ENCODE peak calls at places on chromosome 14, in six cellular contexts. E is GM23248, Q is endodermal cell, S is NT2/D1, K is fibroblast of lung, J is HCT116. C is an unnamed sample. For H3K9me3, the result is how much of the 10 kb centered on the place peaks cover.

GRCh38 chr14:75479770-75480600 is 42.3 kb upstream of the BATF start:
- DNase-seq in S (peak), E (no peak), Q (peak), K (no peak), J (no peak), C (no peak)

GRCh38 chr14:33848706-33849454 is 102.0 kb downstream of the EGLN3 start:
- DNase-seq in K (peak), Q (peak), J (peak), E (peak), S (peak), C (no peak)

GRCh38 chr14:38749936-38750335 is 353.1 kb downstream of the SEC23A start:
- DNase-seq in Q (no peak), J (no peak), K (no peak), E (no peak), S (no peak), C (no peak)

GRCh38 chr14:39491134-39491541 is 58.9 kb upstream of the FBXO33 start:
- DNase-seq in Q (no peak), J (peak), S (no peak), E (peak), K (peak), C (peak)

GRCh38 chr14:92121670-92122350 is at the start of the genes CPSF2 and NDUFB1:
- DNase-seq in K (peak), Q (peak), E (peak), J (peak), S (peak), C (peak)

GRCh38 chr14:22427771-22428228 is 161.2 kb downstream of the DAD1 start:
- DNase-seq in E (peak), J (no peak), K (peak), Q (peak), S (no peak), C (peak)

GRCh38 chr14:50011242-50011641 is 105.1 kb downstream of the VCPKMT start:
- DNase-seq in S (no peak), J (no peak), E (no peak), K (no peak), Q (no peak), C (no peak)

GRCh38 chr14:75282166-75282547 is 3.5 kb downstream of the FOS start:
- DNase-seq in J (no peak), E (peak), S (no peak), Q (no peak), K (peak), C (peak)

GRCh38 chr14:29648045-29648444 is 279.6 kb downstream of the PRKD1 start:
- DNase-seq in E (peak), Q (no peak), J (no peak), S (no peak), K (peak), C (peak)

GRCh38 chr14:35814371-35815005 is 5.4 kb upstream of the RALGAPA1 start:
- DNase-seq in S (no peak), J (peak), K (peak), Q (peak), E (peak), C (peak)

GRCh38 chr14:55720796-55721195 is 140.8 kb downstream of the KTN1 start:
- DNase-seq in Q (no peak), S (no peak), E (no peak), K (peak), J (no peak), C (no peak)

GRCh38 chr14:92503756-92504491 is 9.7 kb upstream of the RIN3 start:
- DNase-seq in J (peak), Q (no peak), K (peak), E (peak), S (no peak), C (peak)

GRCh38 chr14:57982802-57983201 is 116.9 kb upstream of the SLC35F4 start:
- DNase-seq in S (no peak), E (no peak), J (no peak), Q (no peak), K (peak), C (no peak)

GRCh38 chr14:22047105-22047504 is 373.5 kb upstream of the OR4E1 start:
- DNase-seq in E (no peak), Q (no peak), S (peak), K (no peak), J (no peak), C (no peak)

GRCh38 chr14:99597911-99598600 is 6.0 kb downstream of the CCDC85C start:
- DNase-seq in S (no peak), K (no peak), J (no peak), Q (no peak), E (no peak), C (no peak)

GRCh38 chr14:71319646-71320045 is 412.4 kb downstream of the PCNX1 start:
- DNase-seq in E (peak), Q (no peak), J (no peak), K (no peak), S (no peak), C (no peak)

GRCh38 chr14:60893916-60894315 is 87.0 kb downstream of the TRMT5 start:
- DNase-seq in Q (no peak), E (no peak), J (no peak), K (no peak), S (no peak), C (no peak)

GRCh38 chr14:54312166-54312801 is 84.5 kb upstream of the CDKN3 start:
- DNase-seq in S (peak), Q (no peak), K (peak), J (peak), E (peak), C (peak)

GRCh38 chr14:30569216-30569902 is 10.4 kb downstream of the G2E3 start:
- DNase-seq in E (no peak), J (no peak), K (peak), Q (no peak), S (no peak), C (no peak)

GRCh38 chr14:90460136-90460535 is 63.3 kb downstream of the CALM1 start:
- DNase-seq in K (peak), E (no peak), S (no peak), J (no peak), Q (no peak), C (no peak)

GRCh38 chr14:96204151-96205058 is at the start of gene BDKRB2:
- DNase-seq in J (peak), Q (peak), K (peak), S (peak), E (peak), C (peak)

GRCh38 chr14:92719890-92720323 is 28.5 kb downstream of the LGMN start:
- DNase-seq in E (peak), K (no peak), S (no peak), Q (no peak), J (no peak), C (peak)

GRCh38 chr14:53035336-53035735 is 84.5 kb upstream of the FERMT2 start:
- DNase-seq in K (peak), J (no peak), Q (no peak), S (no peak), E (no peak), C (no peak)

GRCh38 chr14:67524152-67524963 is 8.7 kb upstream of the PLEKHH1 start:
- DNase-seq in Q (no peak), K (peak), S (no peak), J (no peak), E (no peak), C (no peak)

GRCh38 chr14:104281768-104282301 is 143.4 kb downstream of the KIF26A start:
- DNase-seq in E (no peak), J (no peak), K (no peak), S (no peak), Q (no peak), C (no peak)

GRCh38 chr14:104283197-104284106 is 145.1 kb downstream of the KIF26A start:
- DNase-seq in J (no peak), E (no peak), Q (peak), K (no peak), S (no peak), C (no peak)

GRCh38 chr14:104284107-104284592 is 145.8 kb downstream of the KIF26A start:
- DNase-seq in J (no peak), S (no peak), Q (peak), K (no peak), E (no peak), C (no peak)

GRCh38 chr14:104280902-104281767 is 142.7 kb downstream of the KIF26A start:
- DNase-seq in Q (peak), J (no peak), S (no peak), E (no peak), K (no peak), C (no peak)

GRCh38 chr14:104282332-104283196 is 144.2 kb downstream of the KIF26A start:
- DNase-seq in Q (peak), S (no peak), E (no peak), J (no peak), K (no peak), C (no peak)
- H3K9ac ChIP-seq in Q (no peak), S (no peak), E (no peak), J (no peak), K (no peak), C (no peak)

DNA sequence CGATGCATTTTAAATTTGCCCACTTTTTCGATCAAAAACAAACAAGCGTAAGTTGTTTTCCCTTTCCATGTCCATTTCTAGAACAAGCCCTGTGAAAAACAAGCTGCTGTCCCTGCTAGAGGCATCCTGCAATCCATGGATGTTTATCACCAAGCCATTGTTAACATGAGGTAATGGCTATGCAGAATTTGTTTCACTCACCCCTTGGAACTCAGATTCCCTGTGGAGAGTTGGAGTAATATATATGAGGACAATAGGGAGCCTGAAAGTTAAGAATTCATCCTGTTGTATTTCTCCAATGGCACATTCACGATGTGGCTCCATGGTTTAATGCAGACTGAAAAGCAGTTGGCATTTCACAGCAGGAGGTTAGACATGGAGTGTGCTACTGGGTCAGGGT is 32.3 kb downstream of the GPR65 start:
- DNase-seq in Q (no peak), S (peak), J (no peak), E (no peak), K (no peak), C (no peak)
- H3K4me3 ChIP-seq in Q (no peak), S (no peak), J (no peak), E (no peak), K (no peak), C (no peak)

DNA sequence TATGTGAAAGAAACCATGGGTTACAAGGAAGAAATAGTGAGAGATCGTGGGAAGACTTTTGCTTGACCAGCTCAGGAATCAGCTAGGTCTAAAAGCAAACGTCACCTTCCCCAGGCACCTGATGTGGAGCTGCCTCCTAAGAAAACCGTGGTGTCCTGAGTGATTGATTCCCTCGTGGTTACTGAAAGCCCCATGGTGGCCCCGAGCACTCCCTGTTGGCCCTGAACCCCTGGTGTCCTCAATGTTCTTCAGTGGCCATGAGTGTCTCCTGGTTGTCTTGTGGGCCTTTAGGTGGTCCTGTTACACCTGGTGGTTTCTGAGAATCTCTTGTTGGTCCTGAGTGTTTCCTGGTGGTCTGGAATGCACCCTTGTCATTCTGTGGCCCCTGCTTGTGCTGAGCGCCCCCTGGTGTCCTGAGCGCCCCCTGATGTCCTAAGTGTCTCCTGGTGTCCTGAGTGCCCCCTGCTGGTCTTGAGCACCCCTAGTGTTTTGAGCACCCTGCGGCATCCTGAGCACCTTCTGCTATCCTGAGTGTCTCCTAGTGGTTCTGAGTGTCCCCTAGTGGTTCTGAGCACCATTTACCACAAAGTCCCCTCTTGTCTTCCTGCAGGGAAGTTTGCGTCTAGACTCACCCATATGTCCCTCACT is 518.7 kb downstream of the TMEM121 start:
- DNase-seq in Q (peak), K (no peak), J (peak), S (peak), E (peak), C (no peak)
- H3K9me3 ChIP-seq in Q (half or more), K (under half), J (under half), S (under half), E (under half), C (under half)

DNA sequence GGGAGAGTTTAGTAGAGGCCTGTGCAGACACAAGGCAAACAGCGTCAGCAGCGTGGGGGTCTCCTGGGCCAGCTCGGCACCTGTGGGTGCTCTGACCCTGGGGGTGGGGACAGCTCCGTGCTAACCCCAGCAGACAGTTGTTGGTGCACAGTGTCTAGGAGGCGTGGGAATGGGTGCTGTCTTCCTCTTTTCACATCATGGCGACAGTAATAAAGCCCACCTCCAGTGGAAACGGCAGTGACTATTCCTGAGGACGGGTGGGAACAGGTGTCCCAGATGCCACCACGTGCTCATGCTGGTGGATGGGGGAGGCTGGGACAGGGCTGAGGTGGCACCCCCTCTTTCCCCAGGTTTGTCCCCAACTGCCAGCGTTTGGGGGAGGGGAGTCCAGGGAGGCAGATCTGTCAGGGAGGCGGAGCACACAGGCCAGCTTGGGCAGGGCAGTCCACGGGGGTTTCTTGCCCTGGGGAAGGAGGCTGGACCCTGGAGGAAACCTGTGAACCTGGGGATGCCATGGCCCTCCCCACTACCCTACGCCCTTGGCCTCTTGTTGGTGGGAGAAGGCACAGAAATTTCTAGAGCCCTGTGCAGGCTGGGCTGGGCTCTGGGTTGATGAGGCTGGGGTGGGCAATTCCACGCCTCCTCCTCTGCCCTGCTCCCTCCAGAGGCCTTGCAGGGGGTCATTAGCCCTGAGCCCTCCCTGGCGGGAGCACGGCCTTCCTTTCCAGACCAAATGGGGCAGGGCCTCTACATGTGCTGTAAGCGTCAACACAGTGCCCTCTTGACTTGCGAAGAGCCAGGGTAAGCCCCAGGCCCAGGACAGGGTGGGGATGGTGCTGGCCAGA is 3.8 kb downstream of the ZBTB42 start:
- DNase-seq in K (no peak), S (no peak), Q (no peak), E (no peak), J (no peak), C (no peak)
- H3K9ac ChIP-seq in K (no peak), S (no peak), Q (no peak), E (no peak), J (no peak), C (no peak)

GRCh38 chr14:103868242-103868897 is 21.0 kb upstream of the PPP1R13B start:
- DNase-seq in K (no peak), Q (no peak), J (no peak), E (no peak), S (no peak), C (no peak)

GRCh38 chr14:103869406-103870143 is 22.2 kb upstream of the PPP1R13B start:
- DNase-seq in J (no peak), S (no peak), E (no peak), K (no peak), Q (no peak), C (no peak)

GRCh38 chr14:103870144-103870876 is 22.9 kb upstream of the PPP1R13B start:
- DNase-seq in K (no peak), J (no peak), S (no peak), Q (no peak), E (no peak), C (no peak)

GRCh38 chr14:103867523-103867953 is 20.2 kb upstream of the PPP1R13B start:
- DNase-seq in S (no peak), K (no peak), J (no peak), E (no peak), Q (no peak), C (peak)

DNA sequence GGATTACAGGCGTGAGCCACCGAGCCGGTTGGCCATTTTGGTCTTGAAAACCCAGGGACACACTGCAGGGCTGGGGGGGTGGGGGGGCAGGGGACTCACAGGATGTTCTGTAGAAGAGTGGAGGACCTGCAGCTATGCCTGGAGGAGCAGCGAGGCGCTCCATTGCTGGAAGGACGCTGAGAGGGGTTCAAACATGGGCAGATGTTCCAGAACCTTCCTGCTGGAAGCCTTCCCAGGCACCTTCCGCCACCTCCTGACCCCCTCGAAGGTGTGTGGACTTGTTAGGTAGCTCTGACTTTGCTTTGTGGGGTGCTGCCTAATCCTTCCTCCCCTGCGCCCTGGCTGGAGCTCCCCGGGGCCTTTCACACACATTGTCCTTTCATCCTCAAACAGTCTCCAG is 19.6 kb upstream of the PPP1R13B start:
- DNase-seq in S (no peak), K (no peak), J (no peak), E (no peak), Q (no peak), C (no peak)
- H3K4me3 ChIP-seq in S (no peak), K (no peak), J (no peak), E (no peak), Q (no peak), C (no peak)

DNA sequence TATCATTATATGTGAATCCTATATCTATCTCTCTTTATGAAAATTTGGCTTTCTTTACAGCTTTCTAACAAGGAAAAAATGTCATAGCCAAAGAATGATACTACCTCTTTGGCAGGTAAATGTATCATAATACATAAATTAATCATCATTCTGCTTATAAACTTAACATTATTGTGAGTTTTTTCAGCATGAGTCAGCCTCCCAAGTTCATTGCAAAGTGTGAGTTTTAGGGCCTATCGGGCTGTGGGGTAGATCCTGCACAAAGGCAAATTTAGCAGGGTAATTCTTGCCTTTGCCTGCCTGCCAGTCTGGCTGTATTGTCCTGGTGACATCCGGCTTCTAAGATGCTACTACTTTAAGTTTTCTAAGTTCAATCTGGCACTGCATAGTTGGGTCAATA is 412.6 kb downstream of the MDGA2 start:
- DNase-seq in J (no peak), S (no peak), K (peak), Q (no peak), E (no peak), C (no peak)
- H3K9me3 ChIP-seq in J (under half), S (under half), K (under half), Q (under half), E (under half), C (under half)

DNA sequence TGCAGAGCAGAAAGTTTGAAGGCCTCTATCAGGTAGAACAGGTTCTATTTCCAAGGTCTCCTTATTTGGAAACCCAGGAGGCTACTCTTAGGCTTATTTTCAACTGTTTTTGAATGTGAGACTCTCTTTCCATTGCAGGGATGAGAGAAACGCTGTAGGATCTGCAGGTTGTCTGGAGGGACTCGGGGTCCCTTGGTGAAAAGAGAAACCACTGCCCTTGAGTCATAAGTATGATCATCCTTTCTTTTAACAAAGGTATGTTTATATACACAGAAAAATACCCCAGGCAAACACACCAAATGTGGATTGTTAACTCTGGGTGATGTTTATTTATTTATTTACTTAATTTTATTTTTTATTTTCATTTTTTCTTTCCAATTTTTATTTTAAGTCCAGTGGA is 57.8 kb upstream of the MAX start:
- DNase-seq in E (no peak), Q (no peak), S (no peak), J (no peak), K (no peak), C (no peak)
- H3K9ac ChIP-seq in E (no peak), Q (no peak), S (no peak), J (no peak), K (no peak), C (no peak)

GRCh38 chr14:73237786-73238261 is 518 bp downstream of the PAPLN start:
- DNase-seq in S (no peak), K (peak), Q (peak), J (no peak), E (peak), C (peak)
- H3K4me3 ChIP-seq in S (peak), K (peak), Q (peak), J (peak), E (peak), C (peak)

GRCh38 chr14:81942071-81942470 is 408.4 kb upstream of the SEL1L start:
- DNase-seq in J (no peak), Q (no peak), E (no peak), S (no peak), K (no peak), C (no peak)
- H3K9me3 ChIP-seq in J (under half), Q (under half), E (under half), S (under half), K (under half), C (under half)